ENCODE peak calls at places on chromosome 6, in eight cellular contexts. W is stomach, V is ovary, F is A549, N is sigmoid colon, J is tibial nerve, L is K562, T is SK-N-SH. H is an unnamed sample.

GRCh38 chr6:127737009-127737486 is 160.1 kb downstream of the C6orf58 start:
- DNase-seq in T (peak), V (peak), W (peak), F (peak), N (no peak), L (peak), J (no peak), H (peak)

GRCh38 chr6:149503276-149503675 is 18.5 kb upstream of the ZC3H12D start:
- DNase-seq in W (no peak), T (no peak), F (no peak), L (no peak), V (no peak), N (no peak), J (no peak), H (no peak)

GRCh38 chr6:26158581-26159416 is 71.6 kb downstream of the HFE start:
- DNase-seq in W (peak), F (no peak), N (peak), L (peak), J (no peak), V (peak), T (no peak), H (peak)

GRCh38 chr6:137871299-137871698 is 4.2 kb downstream of the TNFAIP3 start:
- DNase-seq in L (no peak), N (no peak), V (no peak), F (no peak), W (no peak), J (no peak), T (no peak), H (no peak)

GRCh38 chr6:131368077-131368911 is 204.7 kb upstream of the ARG1 start:
- DNase-seq in W (peak), T (no peak), L (no peak), J (peak), F (no peak), N (no peak), V (peak), H (peak)

GRCh38 chr6:7048859-7049258 is 58.9 kb upstream of the RREB1 start:
- DNase-seq in F (no peak), L (no peak), J (no peak), T (no peak), N (no peak), W (no peak), V (no peak), H (peak)

GRCh38 chr6:40962241-40962640 is 76.8 kb downstream of the UNC5CL start:
- DNase-seq in V (no peak), F (peak), J (no peak), L (peak), N (no peak), W (no peak), T (no peak), H (no peak)

GRCh38 chr6:30814137-30815084 is 69.9 kb upstream of the DDR1 start:
- DNase-seq in V (peak), N (no peak), W (peak), J (no peak), F (peak), L (peak), T (no peak), H (no peak)

GRCh38 chr6:29965873-29966601 is 23.7 kb downstream of the HLA-A start:
- DNase-seq in J (peak), F (peak), T (peak), W (peak), L (peak), N (peak), V (peak), H (peak)

GRCh38 chr6:54431466-54431865 is 123.2 kb downstream of the TINAG start:
- DNase-seq in W (no peak), N (no peak), L (no peak), T (no peak), J (no peak), F (no peak), V (no peak), H (no peak)

GRCh38 chr6:158548418-158549161 is 11.3 kb upstream of the TMEM181 start:
- DNase-seq in W (no peak), F (no peak), L (no peak), J (no peak), N (no peak), T (no peak), V (no peak), H (peak)

GRCh38 chr6:154247119-154247814 is 109.3 kb downstream of the IPCEF1 start:
- DNase-seq in F (no peak), T (no peak), L (no peak), W (no peak), J (no peak), V (no peak), N (no peak), H (no peak)

GRCh38 chr6:146532702-146533101 is 10.9 kb upstream of the RAB32 start:
- DNase-seq in J (no peak), V (no peak), F (no peak), W (no peak), T (no peak), N (no peak), L (no peak), H (no peak)

GRCh38 chr6:116847234-116847633 is 18.4 kb upstream of the GPRC6A start:
- DNase-seq in W (no peak), L (peak), T (peak), V (no peak), F (peak), J (no peak), N (no peak), H (no peak)

GRCh38 chr6:162076816-162077215 is 650.8 kb downstream of the PRKN start:
- DNase-seq in N (no peak), V (no peak), F (no peak), J (no peak), W (no peak), T (no peak), L (no peak), H (no peak)

GRCh38 chr6:168265827-168266815 is 53.5 kb downstream of the DACT2 start:
- DNase-seq in J (no peak), T (no peak), L (no peak), N (no peak), F (no peak), V (no peak), W (no peak), H (no peak)

GRCh38 chr6:55438217-55438616 is 110.9 kb downstream of the GFRAL start:
- DNase-seq in V (no peak), J (no peak), W (no peak), T (no peak), N (no peak), F (no peak), L (no peak), H (no peak)

GRCh38 chr6:13156381-13156780 is 172.0 kb downstream of the TBC1D7 start:
- DNase-seq in J (no peak), W (no peak), F (no peak), L (no peak), N (no peak), V (no peak), T (no peak), H (no peak)

GRCh38 chr6:101666256-101666655 is 272.7 kb downstream of the GRIK2 start:
- DNase-seq in J (no peak), L (no peak), W (peak), V (no peak), T (no peak), N (no peak), F (no peak), H (no peak)

GRCh38 chr6:170179925-170180324 is 111.0 kb downstream of the DLL1 start:
- DNase-seq in V (no peak), L (no peak), F (no peak), T (no peak), J (no peak), W (no peak), N (no peak), H (no peak)

GRCh38 chr6:31826793-31827285 is 699 bp upstream of the HSPA1B start:
- DNase-seq in L (peak), J (peak), F (peak), W (peak), T (no peak), N (peak), V (peak), H (peak)

GRCh38 chr6:118930680-118931079 is 4.3 kb downstream of the MCM9 start:
- DNase-seq in N (no peak), T (no peak), V (no peak), W (no peak), L (no peak), J (no peak), F (no peak), H (no peak)

GRCh38 chr6:4599924-4600323 is 176.3 kb upstream of the CDYL start:
- DNase-seq in F (no peak), N (no peak), W (no peak), V (no peak), L (no peak), T (no peak), J (no peak), H (no peak)

DNA sequence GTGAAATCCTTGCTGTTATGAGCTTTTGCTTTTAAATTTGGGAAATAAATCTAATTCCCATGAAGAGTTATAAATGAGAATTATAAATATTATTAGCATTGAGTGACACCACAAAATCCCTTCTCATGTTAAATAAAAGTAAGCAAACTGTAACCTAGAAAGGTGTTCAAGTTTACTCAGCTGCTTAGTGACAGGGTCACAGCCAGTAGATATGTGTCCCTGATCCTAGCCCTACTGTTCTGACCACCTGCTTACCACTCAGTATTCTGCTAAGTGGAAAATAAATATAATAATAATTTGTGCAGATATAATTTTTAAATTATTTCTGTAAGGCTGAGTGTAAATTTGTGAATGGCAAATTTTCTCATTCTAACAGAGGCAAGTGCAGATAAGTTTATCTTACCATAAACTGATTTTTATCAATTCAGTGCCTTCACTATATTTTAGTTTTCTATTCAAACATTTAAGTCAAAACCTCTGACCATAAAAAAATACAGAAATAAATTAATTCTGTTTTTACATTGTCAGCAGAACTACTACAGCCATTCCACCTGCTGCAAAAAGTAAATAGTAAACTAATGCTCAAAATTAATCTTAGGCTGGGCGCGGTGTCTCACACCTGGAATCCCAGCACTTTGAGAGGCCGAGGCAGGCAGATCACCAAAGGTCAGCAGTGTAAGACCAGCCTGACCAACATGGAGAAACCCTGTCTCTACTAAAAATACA is 118.2 kb downstream of the TENT5A start:
- DNase-seq in F (no peak), V (no peak), W (no peak), T (no peak), J (no peak), L (no peak), N (no peak), H (no peak)
- TF ChIP-seq EP300 in F (no peak), V (no peak), W (no peak), T (no peak), J (no peak), L (no peak), N (no peak), H (no peak)

GRCh38 chr6:80143312-80143960 is 37.0 kb downstream of the BCKDHB start:
- DNase-seq in W (peak), T (peak), N (peak), F (no peak), L (no peak), V (peak), J (peak), H (peak)
- H3K4me3 ChIP-seq in W (no peak), T (peak), N (no peak), F (no peak), L (no peak), V (no peak), J (no peak), H (no peak)

DNA sequence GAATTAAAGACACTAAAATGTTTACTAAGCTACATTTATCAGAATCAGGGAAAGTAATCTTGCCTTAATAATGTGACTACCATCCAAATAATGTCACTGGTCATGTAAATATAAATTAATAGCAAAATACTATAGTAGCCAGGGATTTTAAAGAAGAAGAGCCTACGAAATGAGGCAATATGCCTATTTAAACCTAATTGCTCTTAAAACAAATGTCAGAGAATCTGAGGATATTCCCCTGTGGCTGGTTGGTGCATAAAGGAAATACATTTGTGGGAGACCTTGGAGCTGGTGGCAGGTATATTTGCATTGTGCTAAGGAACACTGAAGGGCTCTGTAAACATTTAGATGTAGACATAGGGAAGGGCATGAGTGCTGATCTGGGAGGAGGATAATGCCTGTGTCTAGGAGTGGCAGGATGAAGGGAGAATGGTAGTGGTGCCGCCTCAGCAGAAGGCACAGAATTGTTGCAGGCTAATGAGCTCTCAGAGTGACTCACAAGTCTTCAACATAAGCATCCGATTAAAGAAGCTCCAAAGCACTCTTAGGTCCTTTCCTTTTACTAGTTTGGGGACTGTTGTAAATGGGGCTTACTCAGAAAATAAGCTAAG is 85.9 kb downstream of the CD164 start:
- DNase-seq in T (no peak), V (no peak), W (peak), L (no peak), F (no peak), N (no peak), J (no peak), H (no peak)
- H3K27ac ChIP-seq in T (no peak), V (no peak), W (peak), L (peak), F (no peak), N (no peak), J (no peak), H (no peak)

GRCh38 chr6:64301307-64302236 is 666.0 kb downstream of the PHF3 start:
- DNase-seq in V (no peak), F (no peak), T (no peak), W (no peak), L (no peak), N (no peak), J (no peak), H (no peak)

GRCh38 chr6:64294034-64294433 is 658.4 kb downstream of the PHF3 start:
- DNase-seq in V (no peak), F (no peak), T (no peak), J (no peak), W (no peak), N (no peak), L (no peak), H (no peak)

GRCh38 chr6:64293298-64293697 is 657.7 kb downstream of the PHF3 start:
- DNase-seq in F (no peak), J (no peak), L (no peak), T (no peak), V (no peak), W (no peak), N (no peak), H (no peak)

DNA sequence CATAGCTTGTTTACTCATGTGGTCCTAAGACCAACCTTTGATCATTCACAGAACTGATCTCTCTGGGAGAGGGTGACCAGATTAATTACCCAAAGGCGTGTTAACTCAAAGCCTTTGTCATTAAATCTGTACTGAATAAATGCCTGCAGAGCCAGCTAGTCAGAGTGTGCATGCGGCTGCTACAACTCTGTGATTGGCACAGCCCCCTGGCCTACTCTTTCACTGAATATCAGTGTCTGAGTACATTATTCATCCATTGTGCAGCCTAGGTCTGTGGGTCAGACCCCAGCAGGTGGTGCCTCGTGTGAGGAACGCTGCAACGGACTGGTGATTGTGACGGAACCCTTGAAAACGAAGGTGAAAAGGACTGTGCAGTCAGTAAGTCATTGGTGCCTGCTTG is 663.6 kb downstream of the PHF3 start:
- DNase-seq in N (no peak), W (no peak), V (no peak), L (no peak), J (no peak), T (no peak), F (no peak), H (no peak)
- TF ChIP-seq EP300 in N (no peak), W (no peak), V (no peak), L (no peak), J (no peak), T (no peak), F (no peak), H (no peak)

GRCh38 chr6:22147469-22147815 is 149.4 kb downstream of the PRL start:
- DNase-seq in W (no peak), F (no peak), V (no peak), L (no peak), N (no peak), T (no peak), J (no peak), H (no peak)

GRCh38 chr6:22147983-22148797 is 148.6 kb downstream of the PRL start:
- DNase-seq in J (no peak), T (peak), N (no peak), F (no peak), W (no peak), V (no peak), L (no peak), H (no peak)

GRCh38 chr6:22145294-22145693 is 151.5 kb downstream of the PRL start:
- DNase-seq in J (no peak), L (no peak), T (no peak), W (no peak), F (no peak), N (no peak), V (no peak), H (no peak)

GRCh38 chr6:22145823-22146379 is 150.9 kb downstream of the PRL start:
- DNase-seq in N (no peak), L (peak), F (no peak), J (no peak), T (peak), V (no peak), W (no peak), H (no peak)

DNA sequence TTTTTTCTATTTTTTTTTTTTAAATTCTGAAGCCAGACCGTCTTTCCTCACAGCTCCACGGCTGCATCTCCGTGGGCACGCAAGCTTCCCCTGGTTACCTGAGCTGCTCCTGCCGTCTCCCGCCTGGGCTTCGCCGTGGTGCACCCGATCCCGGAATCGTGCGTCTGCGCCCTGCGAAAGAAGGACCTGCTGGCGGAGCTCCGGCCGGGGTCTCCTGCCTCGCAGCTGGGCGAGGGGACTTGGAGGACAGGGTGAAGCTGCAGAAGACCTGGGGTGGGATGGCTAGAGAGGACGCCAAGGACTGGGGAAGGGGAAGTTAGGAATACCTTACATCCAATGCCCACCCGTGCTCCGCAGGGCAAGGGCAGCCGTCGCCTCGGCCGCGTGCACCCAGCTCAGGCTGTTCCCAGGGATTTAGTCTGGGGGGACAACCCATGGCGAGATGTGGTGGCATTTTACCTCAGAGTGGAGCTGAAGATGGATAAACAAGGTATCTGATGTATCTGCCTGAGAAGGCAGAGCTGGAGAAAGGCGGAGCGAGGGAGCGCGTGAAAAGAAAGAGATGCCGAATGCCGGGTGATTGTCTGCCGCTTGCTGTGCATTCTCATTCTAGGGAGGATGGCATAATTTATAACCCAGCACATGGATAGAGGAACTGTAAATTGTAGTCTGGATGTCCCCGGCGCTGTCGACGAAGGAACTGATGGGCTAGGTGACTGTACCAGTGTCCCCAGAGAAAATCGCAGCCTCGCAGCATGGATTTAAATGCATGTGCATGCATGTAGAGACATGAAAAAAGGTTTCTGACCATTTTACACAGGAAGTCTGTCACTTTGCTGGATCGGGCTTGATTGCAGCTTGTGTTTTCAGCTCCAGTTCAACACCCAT is 150.0 kb downstream of the PRL start:
- DNase-seq in T (peak), J (no peak), N (no peak), V (no peak), L (no peak), F (no peak), W (no peak), H (no peak)
- H3K4me3 ChIP-seq in T (peak), J (peak), N (peak), V (no peak), L (no peak), F (no peak), W (peak), H (peak)

GRCh38 chr6:1903780-1904493 is 294.2 kb downstream of the FOXC1 start:
- DNase-seq in J (no peak), L (no peak), T (peak), F (no peak), W (no peak), N (no peak), V (peak), H (no peak)
- H3K27ac ChIP-seq in J (no peak), L (no peak), T (peak), F (no peak), W (no peak), N (no peak), V (peak), H (no peak)